ENCODE peak calls at places on chromosomes 4 and X, in six cellular contexts. E, C, X, P, D and Q are unnamed samples.

GRCh38 chr4:75011131-75011795 is 78.3 kb downstream of the PARM1 start:
- DNase-seq in E (no peak), C (no peak), X (no peak), P (no peak), D (no peak), Q (no peak)

GRCh38 chr4:127997534-127998388 is 32.6 kb downstream of the ABHD18 start:
- DNase-seq in E (no peak), C (no peak), X (peak; percentile 14), P (no peak), D (no peak), Q (no peak)

GRCh38 chrX:39167791-39168190 is 366.5 kb downstream of the MID1IP1 start:
- DNase-seq in E (no peak), C (no peak), X (no peak), P (no peak), D (no peak), Q (no peak)

GRCh38 chrX:149495573-149496071 is 9.5 kb downstream of the IDS start:
- DNase-seq in E (no peak), C (no peak), X (no peak), P (no peak), D (no peak), Q (no peak)

GRCh38 chr4:94277539-94277938 is 65.1 kb downstream of the HPGDS start:
- DNase-seq in E (no peak), C (no peak), X (no peak), P (no peak), D (no peak), Q (no peak)

GRCh38 chr4:39045791-39046221 is 13.6 kb upstream of the TMEM156 start:
- DNase-seq in E (no peak), C (no peak), X (no peak), P (peak; percentile 38), D (no peak), Q (no peak)

GRCh38 chr4:22187203-22187835 is 238.7 kb upstream of the KCNIP4 start:
- DNase-seq in E (no peak), C (no peak), X (no peak), P (no peak), D (no peak), Q (no peak)

GRCh38 chr4:183591301-183591700 is 67.7 kb downstream of the RWDD4 start:
- DNase-seq in E (no peak), C (no peak), X (no peak), P (no peak), D (no peak), Q (no peak)

GRCh38 chrX:12113321-12113720 is 25.0 kb upstream of the FRMPD4 start:
- DNase-seq in E (no peak), C (no peak), X (no peak), P (no peak), D (no peak), Q (no peak)

GRCh38 chr4:165326831-165327210 is 648 bp upstream of the MSMO1 start:
- DNase-seq in E (no peak), C (peak; percentile 35), X (peak; percentile 36), P (peak; percentile 61), D (peak; percentile 55), Q (no peak)

GRCh38 chrX:6465731-6466130 is 69.2 kb downstream of the VCX3A start:
- DNase-seq in E (no peak), C (no peak), X (no peak), P (no peak), D (no peak), Q (no peak)

GRCh38 chr4:113435893-113436292 is 325.6 kb downstream of the CAMK2D start:
- DNase-seq in E (no peak), C (no peak), X (no peak), P (no peak), D (no peak), Q (no peak)

GRCh38 chr4:181962321-181962720 is 280.9 kb upstream of the TENM3 start:
- DNase-seq in E (no peak), C (no peak), X (no peak), P (no peak), D (no peak), Q (no peak)

GRCh38 chr4:95929448-95930064 is 89.7 kb downstream of the PDHA2 start:
- DNase-seq in E (no peak), C (no peak), X (no peak), P (no peak), D (no peak), Q (no peak)

GRCh38 chrX:1558761-1559468 is 21.9 kb upstream of the P2RY8 start:
- DNase-seq in E (peak; percentile 24), C (no peak), X (no peak), P (no peak), D (no peak), Q (no peak)

GRCh38 chr4:77692847-77693432 is 87.3 kb downstream of the CXCL13 start:
- DNase-seq in E (no peak), C (no peak), X (no peak), P (no peak), D (no peak), Q (no peak)

GRCh38 chr4:22389240-22389871 is 126.5 kb downstream of the ADGRA3 start:
- DNase-seq in E (peak; percentile 45), C (peak; percentile 43), X (peak; percentile 75), P (peak; percentile 30), D (no peak), Q (peak; percentile 48)

GRCh38 chr4:153083447-153083921 is 120.8 kb upstream of the TRIM2 start:
- DNase-seq in E (peak; percentile 69), C (peak; percentile 51), X (peak; percentile 83), P (peak; percentile 43), D (no peak), Q (no peak)

GRCh38 chr4:16524911-16525574 is 298.8 kb upstream of the TAPT1 start:
- DNase-seq in E (no peak), C (no peak), X (no peak), P (no peak), D (no peak), Q (no peak)

GRCh38 chr4:109676886-109677285 is 26.4 kb downstream of the CASP6 start:
- DNase-seq in E (no peak), C (no peak), X (no peak), P (no peak), D (no peak), Q (no peak)

GRCh38 chr4:128525387-128525786 is 237.8 kb upstream of the PGRMC2 start:
- DNase-seq in E (no peak), C (peak; percentile 17), X (no peak), P (no peak), D (no peak), Q (no peak)

GRCh38 chr4:152244659-152245058 is 291.2 kb downstream of the FBXW7 start:
- DNase-seq in E (no peak), C (no peak), X (no peak), P (no peak), D (no peak), Q (no peak)

GRCh38 chr4:183758006-183758734 is 99.1 kb downstream of the TRAPPC11 start:
- DNase-seq in E (no peak), C (peak; percentile 26), X (no peak), P (peak; percentile 38), D (no peak), Q (no peak)

GRCh38 chr4:1512081-1512737 is 106.0 kb upstream of the NKX1-1 start:
- DNase-seq in E (no peak), C (no peak), X (no peak), P (peak; percentile 16), D (peak; percentile 27), Q (no peak)

GRCh38 chrX:153900806-153901752 is 3.4 kb upstream of the AVPR2 start:
- DNase-seq in E (peak; percentile 30), C (peak; percentile 65), X (peak; percentile 46), P (peak; percentile 32), D (peak; percentile 72), Q (peak; percentile 45)

DNA sequence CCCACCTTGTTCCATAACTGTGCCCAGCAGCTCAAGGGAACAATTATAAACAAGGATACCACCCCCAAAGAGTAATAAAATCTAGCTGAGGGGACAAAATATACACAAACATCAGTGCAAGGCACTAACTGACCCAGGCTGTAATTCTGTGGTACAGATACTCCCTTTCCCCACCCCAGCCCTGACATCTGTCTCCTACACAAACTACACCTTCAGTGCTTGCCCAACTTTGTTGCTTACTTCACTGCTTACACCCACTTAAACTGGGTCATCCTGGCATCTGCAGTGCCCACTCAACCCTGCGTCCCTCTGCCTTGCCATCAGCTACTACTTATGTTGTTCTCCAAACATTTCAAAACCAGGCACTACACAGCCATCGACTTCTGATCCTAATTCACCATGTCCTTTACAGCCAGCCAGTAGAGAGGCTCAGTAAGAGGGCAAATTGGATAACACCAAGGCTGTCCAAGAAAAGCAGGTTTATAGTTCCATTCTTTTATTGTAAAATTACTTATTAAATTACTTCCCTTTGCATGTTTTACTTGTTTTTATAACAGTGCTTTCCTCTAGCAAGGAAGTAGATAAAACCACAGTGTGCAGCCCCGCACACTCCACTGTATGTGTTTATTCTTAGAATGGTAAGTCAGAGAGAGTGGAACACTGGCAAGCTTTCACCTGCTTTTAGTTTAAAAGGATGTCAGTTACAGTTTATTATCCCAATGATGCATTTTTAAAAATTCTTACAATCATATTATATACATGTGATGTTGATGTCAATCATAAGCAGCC is 149.6 kb downstream of the INPP4B start:
- DNase-seq in E (no peak), C (no peak), X (no peak), P (no peak), D (no peak), Q (peak; percentile 48)
- H3K27ac ChIP-seq in E (no peak overlapping the region), C (no peak overlapping the region), X (no peak overlapping the region), P (no peak overlapping the region), D (no peak overlapping the region), Q (peak overlapping the region; percentile 65)

GRCh38 chr4:7845493-7846124 is 94.1 kb downstream of the AFAP1 start:
- DNase-seq in E (no peak), C (no peak), X (no peak), P (no peak), D (no peak), Q (no peak)
- H3K4me1 ChIP-seq in E (peaks cover 23% of the 10 kb centered on the region), C (no peaks in the 10 kb centered on the region), X (no peaks in the 10 kb centered on the region), P (no peaks in the 10 kb centered on the region), D (peaks cover 35% of the 10 kb centered on the region), Q (peaks cover 4% of the 10 kb centered on the region)

GRCh38 chr4:76011700-76012387 is 4.5 kb upstream of the CXCL9 start:
- DNase-seq in E (no peak), C (no peak), X (no peak), P (no peak), D (no peak), Q (no peak)
- H3K4me3 ChIP-seq in E (peak overlapping the region; percentile 2), C (no peak overlapping the region), X (no peak overlapping the region), P (no peak overlapping the region), D (no peak overlapping the region), Q (no peak overlapping the region)

GRCh38 chrX:19775830-19776498 is 111.4 kb downstream of the SH3KBP1 start:
- DNase-seq in E (no peak), C (no peak), X (no peak), P (no peak), D (no peak), Q (no peak)

GRCh38 chrX:19776753-19777152 is 110.6 kb downstream of the SH3KBP1 start:
- DNase-seq in E (no peak), C (no peak), X (no peak), P (no peak), D (no peak), Q (peak; percentile 42)

GRCh38 chrX:19772759-19773623 is 114.4 kb downstream of the SH3KBP1 start:
- DNase-seq in E (no peak), C (no peak), X (no peak), P (no peak), D (no peak), Q (no peak)

GRCh38 chrX:19772306-19772705 is 115.1 kb downstream of the SH3KBP1 start:
- DNase-seq in E (no peak), C (no peak), X (no peak), P (no peak), D (no peak), Q (peak; percentile 12)

DNA sequence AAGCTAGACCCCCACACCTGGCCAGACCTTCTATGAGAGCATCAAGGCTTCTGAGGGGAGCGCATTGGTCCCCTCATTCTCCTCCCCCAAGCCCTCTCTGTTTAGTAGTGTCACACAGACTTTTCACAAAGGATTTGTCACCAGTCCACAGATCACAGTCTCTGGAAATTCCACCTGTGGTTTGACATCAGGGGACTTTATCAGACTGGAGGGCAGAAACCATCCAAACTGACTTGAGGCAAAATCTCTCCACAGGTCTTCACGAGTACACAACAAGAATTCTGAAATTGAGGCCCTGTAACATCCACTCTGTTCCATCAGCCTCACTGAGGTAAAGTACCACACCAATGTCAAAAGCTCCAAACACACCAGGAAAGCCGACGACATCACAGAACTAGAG is 112.5 kb downstream of the SH3KBP1 start:
- DNase-seq in E (no peak), C (no peak), X (no peak), P (no peak), D (no peak), Q (no peak)
- H3K27ac ChIP-seq in E (no peak overlapping the region), C (no peak overlapping the region), X (no peak overlapping the region), P (no peak overlapping the region), D (no peak overlapping the region), Q (peak overlapping the region; percentile 18)